ENCODE peak calls at places on chromosome 3, in seven cellular contexts. Z is breast epithelium, J is heart right ventricle, O is fibroblast of lung, S is heart left ventricle, Y is cardiac muscle cell, G is pancreas. N is an unnamed sample. For H3K36me3, the result is how much of the 10 kb centered on the place peaks cover.

GRCh38 chr3:156790141-156790540 is 36.0 kb upstream of the LEKR1 start:
- DNase-seq in Z (no peak), J (no peak), O (no peak), S (no peak), Y (no peak), G (no peak), N (no peak)

GRCh38 chr3:191882289-191882688 is 421.3 kb downstream of the PYDC2 start:
- DNase-seq in Z (no peak), J (no peak), O (no peak), S (no peak), Y (peak), G (no peak), N (no peak)

GRCh38 chr3:48042071-48042760 is 26.0 kb upstream of the MAP4 start:
- DNase-seq in Z (no peak), J (no peak), O (peak), S (no peak), Y (no peak), G (no peak), N (no peak)

GRCh38 chr3:90092994-90093393 is 985.6 kb downstream of the EPHA3 start:
- DNase-seq in Z (no peak), J (no peak), O (peak), S (no peak), Y (peak), G (no peak), N (no peak)

GRCh38 chr3:171443211-171443957 is 16.8 kb downstream of the TNIK start:
- DNase-seq in Z (no peak), J (no peak), O (peak), S (no peak), Y (no peak), G (no peak), N (no peak)

GRCh38 chr3:37556789-37557301 is 304.8 kb upstream of the CTDSPL start:
- DNase-seq in Z (no peak), J (no peak), O (no peak), S (no peak), Y (no peak), G (no peak), N (no peak)

GRCh38 chr3:158420654-158421396 is 150.2 kb upstream of the MLF1 start:
- DNase-seq in Z (no peak), J (no peak), O (peak), S (no peak), Y (no peak), G (no peak), N (no peak)

GRCh38 chr3:111951032-111951431 is 27.8 kb upstream of the ABHD10 start:
- DNase-seq in Z (no peak), J (no peak), O (no peak), S (no peak), Y (no peak), G (no peak), N (no peak)

GRCh38 chr3:56389213-56389830 is 78.9 kb downstream of the ERC2 start:
- DNase-seq in Z (no peak), J (no peak), O (no peak), S (no peak), Y (no peak), G (no peak), N (no peak)

GRCh38 chr3:8665407-8665896 is 20.9 kb upstream of the SSUH2 start:
- DNase-seq in Z (no peak), J (no peak), O (no peak), S (no peak), Y (no peak), G (no peak), N (no peak)

GRCh38 chr3:73623996-73624362 is 762 bp downstream of the PDZRN3 start:
- DNase-seq in Z (peak), J (peak), O (peak), S (peak), Y (peak), G (peak), N (peak)

GRCh38 chr3:54696313-54696712 is 231.5 kb downstream of the LRTM1 start:
- DNase-seq in Z (no peak), J (no peak), O (no peak), S (no peak), Y (no peak), G (no peak), N (no peak)

GRCh38 chr3:15081960-15082664 is 16.8 kb downstream of the RBSN start:
- DNase-seq in Z (no peak), J (no peak), O (no peak), S (no peak), Y (no peak), G (no peak), N (no peak)

GRCh38 chr3:9957214-9957613 is 5.0 kb upstream of the PRRT3 start:
- DNase-seq in Z (no peak), J (no peak), O (peak), S (no peak), Y (no peak), G (no peak), N (no peak)

GRCh38 chr3:182725372-182726251 is 67.7 kb upstream of the ATP11B start:
- DNase-seq in Z (no peak), J (no peak), O (no peak), S (no peak), Y (no peak), G (no peak), N (no peak)

GRCh38 chr3:54760226-54760625 is 167.6 kb downstream of the LRTM1 start:
- DNase-seq in Z (no peak), J (no peak), O (peak), S (no peak), Y (no peak), G (no peak), N (no peak)

GRCh38 chr3:13134166-13134878 is 61.1 kb upstream of the IQSEC1 start:
- DNase-seq in Z (peak), J (no peak), O (no peak), S (no peak), Y (no peak), G (no peak), N (no peak)

GRCh38 chr3:189458536-189458935 is 172.7 kb upstream of the TP63 start:
- DNase-seq in Z (no peak), J (no peak), O (peak), S (peak), Y (peak), G (no peak), N (no peak)

GRCh38 chr3:123475786-123476185 is 26.9 kb upstream of the ADCY5 start:
- DNase-seq in Z (no peak), J (no peak), O (no peak), S (no peak), Y (no peak), G (no peak), N (no peak)

GRCh38 chr3:12294885-12295580 is 6.2 kb downstream of the PPARG start:
- DNase-seq in Z (no peak), J (no peak), O (peak), S (no peak), Y (no peak), G (no peak), N (no peak)

GRCh38 chr3:70974752-70975151 is 608.8 kb downstream of the FOXP1 start:
- DNase-seq in Z (no peak), J (no peak), O (peak), S (no peak), Y (no peak), G (no peak), N (no peak)

GRCh38 chr3:72485649-72486048 is 362.6 kb downstream of the SHQ1 start:
- DNase-seq in Z (no peak), J (peak), O (no peak), S (no peak), Y (no peak), G (no peak), N (peak)

GRCh38 chr3:158702815-158703481 is 29.3 kb downstream of the RARRES1 start:
- DNase-seq in Z (no peak), J (no peak), O (peak), S (no peak), Y (no peak), G (no peak), N (no peak)

DNA sequence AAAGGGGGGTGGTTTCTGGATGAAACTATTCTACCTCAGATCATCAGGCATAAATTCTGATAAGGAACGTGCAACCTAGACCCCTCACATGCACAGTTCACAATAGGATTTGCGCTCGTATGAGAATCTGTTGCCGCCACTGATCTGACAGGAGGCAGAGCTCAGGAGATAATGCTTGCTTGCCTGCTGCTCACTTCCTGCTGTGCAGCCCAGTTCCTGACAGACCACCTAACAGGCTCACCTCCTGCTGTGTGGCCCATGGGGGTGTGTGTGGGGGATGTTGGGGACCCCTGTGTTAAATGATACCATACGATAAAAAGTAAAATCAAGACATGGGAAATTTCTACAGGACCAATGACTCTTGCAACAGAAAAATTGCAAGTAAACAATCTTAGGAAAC is 24.0 kb downstream of the CP start:
- DNase-seq in Z (no peak), J (no peak), O (no peak), S (no peak), Y (peak), G (no peak), N (no peak)
- H3K4me3 ChIP-seq in Z (no peak), J (no peak), O (no peak), S (peak), Y (peak), G (no peak), N (no peak)

GRCh38 chr3:100603449-100603848 is 6.0 kb upstream of the ADGRG7 start:
- DNase-seq in Z (no peak), J (no peak), O (peak), S (no peak), Y (peak), G (no peak), N (no peak)
- H3K27ac ChIP-seq in Z (no peak), J (peak), O (no peak), S (no peak), Y (peak), G (no peak), N (no peak)

DNA sequence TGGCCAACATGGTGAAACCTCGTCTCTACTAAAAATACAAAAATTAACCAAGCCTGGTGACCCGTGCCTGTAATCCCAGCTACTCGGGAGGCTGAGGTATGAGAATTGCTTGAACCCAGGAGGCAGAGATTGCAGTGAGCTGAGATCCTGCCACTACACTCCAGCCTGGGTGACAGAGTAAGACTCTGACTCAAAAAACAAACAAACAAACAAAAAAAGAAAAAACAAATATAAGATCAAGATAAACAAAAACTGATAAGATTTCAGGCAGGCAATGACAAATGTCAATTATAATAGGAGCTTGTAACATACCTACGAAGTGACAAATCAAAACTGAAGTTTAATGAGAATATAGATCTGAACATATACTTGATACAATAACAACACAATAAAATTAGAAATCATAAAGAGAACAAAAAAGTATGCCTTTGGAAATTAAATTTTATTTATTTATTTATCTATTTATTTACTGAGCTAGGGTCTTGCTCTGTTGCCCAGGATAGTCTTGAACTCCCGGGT is 70.4 kb downstream of the FAIM start:
- DNase-seq in Z (no peak), J (no peak), O (no peak), S (no peak), Y (no peak), G (no peak), N (no peak)
- H3K36me3 ChIP-seq in Z (under half), J (under half), O (under half), S (half or more), Y (under half), G (under half), N (half or more)

DNA sequence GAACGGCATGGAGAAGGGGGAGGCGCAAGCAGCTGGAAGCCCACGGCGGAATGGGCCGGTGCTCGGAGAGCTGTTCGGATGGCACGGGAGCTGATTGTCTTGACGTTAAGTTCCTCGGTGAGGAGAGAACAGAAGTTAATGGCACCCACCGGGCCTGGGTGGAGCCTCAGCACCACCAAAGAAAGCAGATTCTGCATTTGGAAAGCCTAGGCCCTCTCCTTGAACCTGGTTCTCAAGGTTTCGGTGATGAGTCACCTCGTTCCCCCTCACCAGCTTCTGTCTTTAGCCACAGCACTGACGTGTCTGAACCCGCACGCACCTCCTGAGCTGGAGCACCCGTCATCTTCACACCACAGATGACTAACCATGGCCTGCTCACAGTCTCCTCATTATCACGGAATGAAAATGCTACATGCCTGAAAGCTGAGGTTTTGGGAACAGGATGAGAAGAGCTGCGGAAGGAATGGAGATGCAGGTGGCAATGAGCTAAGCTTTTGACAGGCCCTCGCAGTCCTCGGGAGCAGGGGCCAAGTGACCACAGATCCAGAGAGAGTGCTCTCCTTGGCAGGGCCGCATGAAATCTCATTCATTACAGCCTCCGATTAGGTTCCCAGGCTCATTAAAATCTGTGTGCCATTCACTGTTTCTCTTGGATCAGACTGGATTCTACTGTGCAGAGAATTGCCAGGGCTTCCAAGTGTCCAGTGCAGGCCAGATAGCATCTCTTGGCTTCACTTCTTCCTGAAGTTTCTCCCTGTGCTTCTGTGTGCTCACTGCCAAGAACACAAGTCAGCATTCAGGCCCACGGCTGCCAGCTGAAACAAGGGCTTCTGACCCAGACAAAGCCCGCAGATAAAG is 96.3 kb upstream of the DLG1 start:
- DNase-seq in Z (no peak), J (peak), O (peak), S (peak), Y (no peak), G (no peak), N (peak)
- H3K4me3 ChIP-seq in Z (no peak), J (no peak), O (no peak), S (no peak), Y (no peak), G (no peak), N (no peak)

GRCh38 chr3:195033531-195034091 is 237.3 kb downstream of the XXYLT1 start:
- DNase-seq in Z (peak), J (no peak), O (no peak), S (no peak), Y (no peak), G (no peak), N (no peak)
- H3K27ac ChIP-seq in Z (no peak), J (no peak), O (no peak), S (no peak), Y (no peak), G (peak), N (no peak)

GRCh38 chr3:193648542-193649076 is 55.6 kb downstream of the OPA1 start:
- DNase-seq in Z (no peak), J (no peak), O (no peak), S (no peak), Y (no peak), G (no peak), N (no peak)

GRCh38 chr3:193650585-193650984 is 57.6 kb downstream of the OPA1 start:
- DNase-seq in Z (no peak), J (no peak), O (no peak), S (no peak), Y (no peak), G (no peak), N (no peak)

GRCh38 chr3:193640728-193641127 is 47.7 kb downstream of the OPA1 start:
- DNase-seq in Z (no peak), J (no peak), O (peak), S (no peak), Y (no peak), G (no peak), N (no peak)

GRCh38 chr3:193641376-193641775 is 48.4 kb downstream of the OPA1 start:
- DNase-seq in Z (no peak), J (no peak), O (no peak), S (no peak), Y (no peak), G (no peak), N (no peak)

DNA sequence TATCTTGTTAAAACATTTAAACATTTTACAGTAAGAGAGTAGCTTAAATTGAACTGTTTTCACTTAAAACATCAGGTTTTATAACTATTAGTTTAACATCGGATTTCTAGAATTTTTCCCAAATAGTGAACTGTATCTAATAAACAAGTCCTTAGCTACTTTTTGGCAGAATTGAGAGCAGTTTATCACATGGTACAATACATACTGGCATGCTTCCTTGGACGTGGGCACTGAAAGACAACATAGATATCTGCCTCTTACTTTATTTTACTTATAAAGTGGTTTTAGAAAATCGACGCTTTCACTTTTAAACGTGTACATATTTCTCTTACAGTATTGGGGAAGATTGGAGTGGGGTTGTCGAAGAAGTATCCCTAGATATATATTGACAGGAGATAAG is 52.8 kb downstream of the OPA1 start:
- DNase-seq in Z (no peak), J (no peak), O (no peak), S (no peak), Y (no peak), G (no peak), N (no peak)
- H3K36me3 ChIP-seq in Z (under half), J (under half), O (under half), S (half or more), Y (under half), G (under half), N (under half)

GRCh38 chr3:120090422-120090821 is 3.8 kb downstream of the GSK3B start:
- DNase-seq in Z (no peak), J (no peak), O (no peak), S (no peak), Y (no peak), G (no peak), N (no peak)
- H3K4me3 ChIP-seq in Z (peak), J (peak), O (peak), S (peak), Y (peak), G (no peak), N (peak)

GRCh38 chr3:138378990-138379389 is 30.6 kb downstream of the MRAS start:
- DNase-seq in Z (no peak), J (no peak), O (no peak), S (no peak), Y (no peak), G (no peak), N (no peak)
- H3K27ac ChIP-seq in Z (no peak), J (no peak), O (no peak), S (no peak), Y (peak), G (no peak), N (no peak)

DNA sequence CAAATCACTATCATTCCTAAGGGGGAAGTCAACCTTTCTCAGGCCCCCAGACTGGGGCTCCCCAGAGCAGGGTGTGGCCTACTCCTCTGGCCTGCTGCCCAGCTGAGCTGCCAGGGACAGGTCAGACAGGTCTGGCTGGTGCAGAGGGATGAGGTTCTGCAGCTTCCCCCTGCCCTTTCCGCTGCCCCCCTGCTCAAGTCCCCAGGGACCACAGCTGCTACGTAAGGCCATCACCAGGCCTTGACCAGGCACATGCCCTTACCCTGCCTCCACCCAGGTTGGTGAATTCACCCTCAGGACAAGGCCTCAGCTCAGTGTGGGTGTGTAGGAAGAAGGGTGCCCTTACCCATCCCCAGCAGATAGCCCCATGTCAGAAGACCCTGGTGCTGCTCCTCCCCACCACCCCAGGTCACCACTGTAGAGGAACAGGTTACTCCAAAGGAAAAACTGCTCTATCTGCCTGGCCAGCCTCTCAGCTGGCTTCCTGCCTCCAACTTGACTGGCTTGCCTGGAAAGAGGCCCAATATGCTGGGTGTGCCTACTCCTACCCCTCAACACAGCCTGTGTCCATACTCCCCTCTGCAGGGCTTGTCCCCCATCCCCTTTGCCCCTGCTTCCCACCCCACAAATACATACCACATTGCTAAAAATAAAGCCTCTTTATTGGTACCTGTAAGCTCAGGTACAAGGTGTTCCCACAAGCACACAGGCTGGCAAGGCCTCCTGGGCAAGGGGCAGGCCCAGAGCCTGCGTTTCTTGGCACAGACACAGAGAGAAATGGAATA is 12.0 kb downstream of the CSRNP1 start:
- DNase-seq in Z (peak), J (peak), O (peak), S (peak), Y (no peak), G (peak), N (peak)
- H3K36me3 ChIP-seq in Z (under half), J (under half), O (under half), S (half or more), Y (under half), G (under half), N (half or more)

GRCh38 chr3:52249683-52250082 is 4.1 kb downstream of the PPM1M start:
- DNase-seq in Z (no peak), J (no peak), O (no peak), S (no peak), Y (no peak), G (no peak), N (no peak)
- H3K4me3 ChIP-seq in Z (no peak), J (no peak), O (no peak), S (no peak), Y (no peak), G (no peak), N (no peak)

N was measured in psoas muscle.